ENCODE peak calls at places on chromosomes 1 and 21, in eight cellular contexts. U is breast epithelium, E is PC-3, A is AG09319, C is lower leg skin, M is cardiac muscle cell, H is ovary, F is fibroblast of pulmonary artery. P is an unnamed sample.

GRCh38 chr1:8679411-8679800 is 138.0 kb downstream of the RERE start:
- DNase-seq in U (no peak), E (no peak), A (no peak), C (no peak), M (peak; percentile 65), H (no peak), F (peak; percentile 74), P (no peak)

GRCh38 chr21:16407403-16408279 is 677.9 kb downstream of the USP25 start:
- DNase-seq in U (no peak), E (no peak), A (no peak), C (no peak), M (no peak), H (no peak), F (no peak), P (no peak)

GRCh38 chr1:150507912-150508864 is at the start of gene ECM1:
- DNase-seq in U (no peak), E (peak; percentile 78), A (no peak), C (peak; percentile 94), M (peak; percentile 78), H (peak; percentile 45), F (peak; percentile 83), P (no peak)

GRCh38 chr1:1429671-1430073 is 5.8 kb upstream of the VWA1 start:
- DNase-seq in U (no peak), E (no peak), A (no peak), C (no peak), M (peak; percentile 79), H (no peak), F (peak; percentile 71), P (no peak)

GRCh38 chr1:161381707-161382106 is 14.0 kb upstream of the CFAP126 start:
- DNase-seq in U (no peak), E (no peak), A (no peak), C (no peak), M (no peak), H (no peak), F (no peak), P (no peak)

GRCh38 chr1:41626616-41627375 is 142.3 kb upstream of the EDN2 start:
- DNase-seq in U (no peak), E (peak; percentile 77), A (no peak), C (peak; percentile 83), M (no peak), H (no peak), F (no peak), P (no peak)

GRCh38 chr1:6954596-6954995 is 169.3 kb downstream of the CAMTA1 start:
- DNase-seq in U (no peak), E (no peak), A (no peak), C (no peak), M (no peak), H (no peak), F (no peak), P (no peak)

GRCh38 chr1:228017356-228018124 is 10.7 kb downstream of the WNT3A start:
- DNase-seq in U (no peak), E (no peak), A (no peak), C (peak; percentile 59), M (no peak), H (peak; percentile 2), F (no peak), P (no peak)

GRCh38 chr1:26278303-26278702 is 1.6 kb upstream of the SH3BGRL3 start:
- DNase-seq in U (peak; percentile 62), E (peak; percentile 92), A (no peak), C (peak; percentile 94), M (peak; percentile 52), H (peak; percentile 22), F (peak; percentile 53), P (no peak)

GRCh38 chr1:203112451-203112850 is 15.1 kb upstream of the ADORA1 start:
- DNase-seq in U (no peak), E (no peak), A (no peak), C (no peak), M (no peak), H (no peak), F (no peak), P (no peak)

GRCh38 chr1:227333423-227333822 is 15.1 kb upstream of the CDC42BPA start:
- DNase-seq in U (no peak), E (no peak), A (no peak), C (no peak), M (no peak), H (no peak), F (no peak), P (no peak)

GRCh38 chr21:26506951-26507350 is 66.1 kb downstream of the CYYR1 start:
- DNase-seq in U (no peak), E (peak; percentile 80), A (no peak), C (no peak), M (peak; percentile 17), H (no peak), F (peak; percentile 18), P (no peak)

GRCh38 chr1:202310746-202311145 is 31.0 kb downstream of the UBE2T start:
- DNase-seq in U (no peak), E (no peak), A (no peak), C (peak; percentile 60), M (no peak), H (no peak), F (no peak), P (no peak)

GRCh38 chr1:231481289-231481688 is 47.2 kb upstream of the TSNAX start:
- DNase-seq in U (no peak), E (no peak), A (no peak), C (no peak), M (no peak), H (no peak), F (no peak), P (no peak)

GRCh38 chr1:215539803-215540575 is 27.1 kb upstream of the KCTD3 start:
- DNase-seq in U (peak; percentile 60), E (peak; percentile 74), A (no peak), C (no peak), M (peak; percentile 34), H (no peak), F (peak; percentile 51), P (no peak)

GRCh38 chr1:25906644-25907300 is 553 bp upstream of the STMN1 start:
- DNase-seq in U (peak; percentile 44), E (peak; percentile 26), A (no peak), C (peak; percentile 90), M (no peak), H (peak; percentile 41), F (no peak), P (no peak)

GRCh38 chr1:230113605-230114241 is 46.7 kb downstream of the GALNT2 start:
- DNase-seq in U (no peak), E (peak; percentile 93), A (no peak), C (no peak), M (peak; percentile 87), H (peak; percentile 72), F (peak; percentile 97), P (no peak)

GRCh38 chr1:37143818-37144217 is 109.5 kb upstream of the GRIK3 start:
- DNase-seq in U (no peak), E (no peak), A (no peak), C (no peak), M (no peak), H (no peak), F (no peak), P (no peak)

GRCh38 chr1:162942903-162943567 is 82.1 kb upstream of the CCDC190 start:
- DNase-seq in U (no peak), E (no peak), A (no peak), C (no peak), M (peak; percentile 63), H (no peak), F (peak; percentile 58), P (no peak)

GRCh38 chr1:92030701-92031107 is 919 bp downstream of the EPHX4 start:
- DNase-seq in U (no peak), E (peak; percentile 80), A (no peak), C (no peak), M (peak; percentile 15), H (no peak), F (peak; percentile 15), P (no peak)

GRCh38 chr1:208866351-208866750 is 622.2 kb upstream of the PLXNA2 start:
- DNase-seq in U (no peak), E (no peak), A (no peak), C (no peak), M (no peak), H (no peak), F (no peak), P (no peak)

GRCh38 chr1:220093361-220094015 is 444 bp upstream of the IARS2 start:
- DNase-seq in U (no peak), E (no peak), A (no peak), C (no peak), M (peak; percentile 5), H (no peak), F (no peak), P (no peak)

DNA sequence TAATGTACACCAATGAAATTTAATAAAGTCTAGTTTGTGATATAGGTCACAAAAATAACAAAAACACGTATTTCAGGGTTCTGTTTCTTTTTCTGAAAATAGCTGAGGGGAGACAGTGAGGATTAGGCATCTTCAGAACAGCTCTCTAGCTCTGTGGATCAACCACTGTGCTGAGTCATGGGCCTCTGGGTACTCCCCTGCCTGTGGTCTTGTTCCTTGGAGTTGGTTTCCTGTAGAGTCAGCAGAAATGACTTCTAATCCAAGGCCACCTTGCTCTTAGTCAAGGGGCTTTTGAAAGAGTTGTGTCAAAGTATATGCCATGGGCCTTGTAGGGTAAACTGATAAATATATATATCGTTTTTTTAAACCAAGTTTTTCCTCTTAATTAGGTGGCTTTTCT is 141.8 kb upstream of the ZRANB2 start:
- DNase-seq in U (no peak), E (peak; percentile 8), A (no peak), C (no peak), M (peak; percentile 6), H (no peak), F (peak; percentile 6), P (no peak)
- TF ChIP-seq CTCF in U (no peak), E (no peak), A (no peak), C (no peak), M (no peak), H (no peak), F (no peak), P (no peak)

DNA sequence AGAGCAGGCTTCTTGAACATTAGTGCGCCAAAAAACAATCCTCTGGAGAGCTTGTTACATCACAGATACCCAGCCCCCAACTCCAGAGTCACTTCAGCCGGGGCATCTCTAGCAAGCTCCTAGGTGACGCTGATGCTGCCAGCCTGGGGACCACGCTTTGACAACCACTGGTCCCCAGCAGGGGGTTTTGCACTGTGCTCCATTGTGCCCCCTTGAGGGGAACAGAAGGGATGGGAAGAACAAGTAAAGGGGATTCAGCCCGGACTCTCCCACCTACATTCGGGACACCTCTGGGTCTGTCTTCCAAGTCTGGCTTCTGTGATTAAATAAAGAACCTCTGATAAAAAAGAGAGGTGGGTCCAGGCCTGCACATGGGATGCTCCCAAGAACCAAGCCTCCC is 60.4 kb downstream of the ATP5PO start:
- DNase-seq in U (no peak), E (no peak), A (no peak), C (no peak), M (no peak), H (no peak), F (no peak), P (no peak)
- TF ChIP-seq CTCF in U (no peak), E (peak; percentile 41), A (no peak), C (no peak), M (peak; percentile 13), H (no peak), F (peak; percentile 18), P (no peak)

DNA sequence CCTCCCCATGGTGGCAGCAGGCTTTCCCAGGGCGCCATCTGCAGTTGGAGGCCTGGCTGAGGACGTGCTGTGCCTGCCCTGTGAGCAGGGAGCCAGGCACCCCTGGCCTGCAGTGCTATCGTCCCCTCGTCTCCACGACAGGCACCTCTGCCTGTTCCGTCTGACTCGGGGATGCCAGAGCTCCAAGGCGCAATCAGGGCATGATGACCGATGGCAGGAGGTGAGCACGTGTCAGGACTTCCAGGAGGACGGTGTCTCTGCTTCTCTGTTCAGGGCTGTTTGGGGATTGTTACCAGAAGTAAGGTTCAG is 125.2 kb downstream of the PCBP3 start:
- DNase-seq in U (no peak), E (peak; percentile 22), A (no peak), C (no peak), M (no peak), H (no peak), F (no peak), P (no peak)
- TF ChIP-seq CTCF in U (no peak), E (peak; percentile 50), A (no peak), C (no peak), M (peak; percentile 18), H (no peak), F (no peak), P (no peak)

GRCh38 chr1:101247404-101248287 is 10.8 kb downstream of the S1PR1 start:
- DNase-seq in U (no peak), E (no peak), A (no peak), C (no peak), M (no peak), H (no peak), F (no peak), P (no peak)
- TF ChIP-seq CTCF in U (no peak), E (no peak), A (no peak), C (no peak), M (no peak), H (no peak), F (no peak), P (no peak)

P was measured in activated B cell treated with CpG ODN at 0.5 μM for 24 hours.